ENCODE peak calls at places on chromosome 7, in four cellular contexts. Z is IMR-90, S is SK-N-SH, C is mammary epithelial cell. H is an unnamed sample.

GRCh38 chr7:127708788-127709187 is 56.8 kb downstream of the SND1 start:
- DNase-seq in C (peak; percentile 56), S (peak; percentile 61), Z (peak; percentile 86), H (peak; percentile 94)

GRCh38 chr7:28729685-28730084 is 228.4 kb downstream of the TRIL start:
- DNase-seq in Z (peak; percentile 28), S (no peak), C (no peak), H (no peak)

GRCh38 chr7:119270045-119270464 is 1002.9 kb upstream of the KCND2 start:
- DNase-seq in S (peak; percentile 47), C (peak; percentile 50), Z (peak; percentile 55), H (peak; percentile 88)

GRCh38 chr7:93544686-93545085 is 29.8 kb downstream of the CALCR start:
- DNase-seq in Z (no peak), S (no peak), C (no peak), H (no peak)

GRCh38 chr7:33841658-33842057 is 63.7 kb upstream of the BMPER start:
- DNase-seq in C (peak; percentile 41), S (no peak), Z (peak; percentile 25), H (no peak)

GRCh38 chr7:134420509-134421125 is 38.3 kb downstream of the AKR1B1 start:
- DNase-seq in Z (peak; percentile 55), C (peak; percentile 55), S (peak; percentile 77), H (peak; percentile 68)

GRCh38 chr7:107471292-107472070 is 1.6 kb downstream of the GPR22 start:
- DNase-seq in Z (no peak), C (no peak), S (no peak), H (no peak)

GRCh38 chr7:158407581-158408331 is 179.9 kb downstream of the PTPRN2 start:
- DNase-seq in S (peak; percentile 74), Z (no peak), C (peak; percentile 11), H (peak; percentile 87)

GRCh38 chr7:44325181-44325671 is at the start of gene CAMK2B:
- DNase-seq in S (peak; percentile 87), Z (no peak), C (no peak), H (no peak)

GRCh38 chr7:2805213-2806003 is 38.7 kb downstream of the GNA12 start:
- DNase-seq in Z (no peak), C (no peak), S (no peak), H (no peak)

GRCh38 chr7:37376386-37376785 is 72.3 kb downstream of the ELMO1 start:
- DNase-seq in S (no peak), C (peak; percentile 86), Z (no peak), H (no peak)

GRCh38 chr7:14698239-14698638 is 204.3 kb downstream of the DGKB start:
- DNase-seq in S (no peak), Z (no peak), C (no peak), H (peak; percentile 57)

GRCh38 chr7:82839063-82839462 is 323.6 kb downstream of the PCLO start:
- DNase-seq in Z (no peak), S (no peak), C (no peak), H (no peak)

GRCh38 chr7:142807855-142808460 is 37.2 kb downstream of the PRSS2 start:
- DNase-seq in Z (peak; percentile 15), S (no peak), C (no peak), H (no peak)

GRCh38 chr7:155209478-155209864 is 88.2 kb upstream of the INSIG1 start:
- DNase-seq in S (no peak), Z (no peak), C (no peak), H (no peak)

GRCh38 chr7:155205368-155206285 is 92.1 kb upstream of the INSIG1 start:
- DNase-seq in S (peak; percentile 65), C (peak; percentile 95), Z (peak; percentile 99), H (peak; percentile 97)

GRCh38 chr7:155208681-155209477 is 88.8 kb upstream of the INSIG1 start:
- DNase-seq in C (peak; percentile 61), S (no peak), Z (peak; percentile 47), H (no peak)

GRCh38 chr7:155206286-155207020 is 91.2 kb upstream of the INSIG1 start:
- DNase-seq in C (no peak), Z (peak; percentile 89), S (no peak), H (peak; percentile 94)

GRCh38 chr7:155207335-155208002 is 90.2 kb upstream of the INSIG1 start:
- DNase-seq in Z (no peak), S (no peak), C (no peak), H (no peak)
- H3K4me2 ChIP-seq in Z (no peak overlapping the region), S (no peak overlapping the region), C (no peak overlapping the region), H (no peak overlapping the region)

DNA sequence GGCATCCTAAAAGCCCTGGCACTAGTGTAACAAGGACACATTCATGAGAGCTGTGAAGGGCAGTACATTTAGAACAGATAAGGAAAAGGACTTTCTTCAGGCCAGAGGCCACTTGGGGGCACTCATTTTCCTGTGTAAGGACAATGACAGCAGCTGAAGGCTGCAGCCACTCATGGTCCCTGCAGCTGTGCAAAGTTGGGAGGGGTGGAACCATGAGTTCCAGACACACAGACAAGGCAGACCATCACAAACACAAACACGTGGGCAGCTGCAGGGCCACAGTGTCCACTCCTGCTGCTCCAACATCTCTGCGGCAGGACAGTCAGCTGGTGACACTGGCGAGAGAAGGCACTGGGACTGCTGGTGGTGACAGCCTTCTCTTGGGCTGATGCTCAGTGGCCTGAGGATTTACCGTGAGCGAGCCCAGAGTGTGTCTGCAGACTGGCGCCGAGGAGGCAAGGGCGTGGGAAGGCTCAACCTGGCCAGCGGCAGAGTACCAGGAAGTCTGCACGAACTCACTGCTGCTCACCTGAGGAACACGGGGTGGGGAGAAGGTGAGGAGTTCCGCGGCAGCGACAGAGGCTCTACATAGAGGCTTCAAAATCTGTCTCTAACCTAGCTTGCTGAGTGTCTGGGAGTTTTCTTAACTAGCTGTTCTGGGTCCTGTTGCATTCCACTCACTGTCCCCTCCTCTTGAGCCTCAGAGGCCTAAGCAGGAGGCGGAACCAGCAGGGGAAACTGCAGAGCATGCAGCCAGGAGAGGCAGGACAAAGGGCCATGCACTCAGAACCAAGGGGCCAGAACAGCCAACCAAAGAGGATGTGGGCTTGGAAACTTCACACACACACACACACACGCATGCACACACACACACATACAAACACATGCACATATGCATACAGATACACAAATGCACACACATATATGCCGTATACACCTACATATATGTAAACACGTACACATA is 76.5 kb upstream of the DDC start:
- DNase-seq in C (no peak), S (no peak), Z (no peak), H (no peak)
- H3K4me2 ChIP-seq in C (no peak overlapping the region), S (no peak overlapping the region), Z (no peak overlapping the region), H (no peak overlapping the region)

DNA sequence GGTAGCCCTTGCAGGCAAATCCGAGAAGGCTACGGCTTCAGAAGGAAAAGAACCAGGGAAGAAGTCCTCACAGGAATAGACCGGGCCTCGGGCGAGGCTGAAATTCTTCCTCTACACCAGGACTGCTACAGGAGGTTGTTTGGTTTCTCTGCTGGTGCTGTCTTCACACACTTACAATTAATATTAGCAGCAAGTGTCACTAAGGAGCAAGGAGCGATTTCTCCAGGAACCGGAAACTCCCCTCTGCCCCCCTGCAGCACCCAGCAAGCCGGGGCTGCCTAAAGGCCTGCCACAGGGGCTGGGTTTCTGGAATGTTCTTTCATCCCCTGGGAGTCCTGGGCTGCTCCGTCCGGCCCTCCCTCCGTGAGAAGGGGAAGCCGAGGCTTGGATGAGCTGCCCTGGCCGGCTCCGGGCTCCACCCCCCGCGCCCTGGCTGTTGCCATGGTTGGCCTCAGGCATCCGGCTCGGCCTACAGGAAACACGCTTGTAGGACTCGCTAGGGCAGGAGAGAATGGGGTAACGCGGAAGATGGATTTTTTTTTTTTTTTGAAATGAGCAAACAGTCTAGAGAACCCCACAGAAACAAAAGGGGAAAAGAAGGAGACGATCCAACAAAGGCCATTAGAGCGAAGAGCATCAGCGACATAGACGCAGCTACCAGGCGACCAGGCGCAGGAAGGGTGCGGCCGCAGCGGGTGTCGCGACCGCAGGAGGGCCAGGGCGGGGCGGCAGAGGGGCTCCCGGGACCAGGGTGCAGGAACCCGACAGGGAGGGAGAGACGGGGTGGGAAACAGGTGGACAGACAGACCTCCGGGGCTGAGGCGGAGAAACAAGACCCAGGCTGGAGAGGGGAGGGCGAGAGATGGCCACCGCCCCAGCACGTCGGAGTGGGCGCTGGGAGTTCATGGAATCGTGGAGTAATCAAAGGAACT is 33.0 kb downstream of the EN2 start:
- DNase-seq in Z (no peak), C (no peak), S (peak; percentile 71), H (peak; percentile 42)
- H3K4me2 ChIP-seq in Z (peak overlapping the region; percentile 44), C (peak overlapping the region; percentile 48), S (peak overlapping the region; percentile 54), H (no peak overlapping the region)

GRCh38 chr7:1174881-1175596 is 15.0 kb upstream of the ZFAND2A start:
- DNase-seq in C (no peak), Z (no peak), S (no peak), H (no peak)
- H3K4me2 ChIP-seq in C (no peak overlapping the region), Z (no peak overlapping the region), S (no peak overlapping the region), H (no peak overlapping the region)